ENCODE peak calls at places on chromosomes 1 and 21, in five cellular contexts. Q is adrenal gland, O is transverse colon, K is stomach, L is body of pancreas. H is an unnamed sample. For H3K4me1, the result is how much of the 10 kb centered on the place peaks cover.

GRCh38 chr1:14113841-14114567 is 414.0 kb downstream of the PRDM2 start:
- DNase-seq in K (no peak), O (peak), Q (peak), L (peak), H (peak)

GRCh38 chr1:160204526-160205241 is 500 bp upstream of the PEA15 start:
- DNase-seq in Q (no peak), O (peak), L (no peak), K (no peak), H (no peak)

GRCh38 chr1:196678510-196678884 is 26.7 kb downstream of the CFH start:
- DNase-seq in K (no peak), L (no peak), O (no peak), Q (no peak), H (no peak)

GRCh38 chr1:147534386-147534785 is 6.9 kb upstream of the BCL9 start:
- DNase-seq in Q (no peak), L (no peak), O (no peak), K (no peak), H (peak)

GRCh38 chr1:153626929-153627796 is at the start of gene S100A13:
- DNase-seq in O (peak), L (peak), K (peak), Q (peak), H (peak)

GRCh38 chr1:211192227-211192626 is 58.3 kb upstream of the KCNH1 start:
- DNase-seq in K (no peak), Q (no peak), O (no peak), L (no peak), H (no peak)

GRCh38 chr1:39692152-39693064 is 1.2 kb upstream of the HPCAL4 start:
- DNase-seq in L (peak), K (peak), Q (no peak), O (peak), H (no peak)

GRCh38 chr1:34266127-34266951 is 89.6 kb downstream of the C1orf94 start:
- DNase-seq in O (no peak), K (no peak), Q (no peak), L (no peak), H (no peak)

GRCh38 chr1:163205513-163205912 is 2.8 kb upstream of the RGS5 start:
- DNase-seq in O (no peak), K (no peak), L (no peak), Q (no peak), H (no peak)

GRCh38 chr1:20279507-20279906 is 11.2 kb upstream of the VWA5B1 start:
- DNase-seq in Q (no peak), O (peak), K (no peak), L (no peak), H (peak)

GRCh38 chr21:39610705-39611104 is 2.0 kb upstream of the B3GALT5 start:
- DNase-seq in O (no peak), K (no peak), L (no peak), Q (no peak), H (no peak)

GRCh38 chr1:95117207-95118018 is at the start of gene TLCD4:
- DNase-seq in L (peak), Q (peak), K (peak), O (peak), H (peak)

GRCh38 chr1:59029366-59029765 is 245.5 kb upstream of the JUN start:
- DNase-seq in L (no peak), Q (no peak), K (no peak), O (no peak), H (no peak)

GRCh38 chr1:27522148-27522859 is 32.3 kb upstream of the WASF2 start:
- DNase-seq in K (peak), Q (no peak), L (no peak), O (no peak), H (no peak)

GRCh38 chr1:170660874-170661645 is 2.9 kb upstream of the PRRX1 start:
- DNase-seq in K (no peak), L (no peak), O (no peak), Q (no peak), H (no peak)

GRCh38 chr1:19430121-19431068 is 54.9 kb downstream of the CAPZB start:
- DNase-seq in K (peak), L (no peak), Q (no peak), O (no peak), H (no peak)

GRCh38 chr21:41861987-41862386 is 17.2 kb downstream of the PRDM15 start:
- DNase-seq in Q (no peak), K (no peak), L (no peak), O (no peak), H (no peak)

GRCh38 chr1:67336157-67336556 is 28.5 kb downstream of the IL12RB2 start:
- DNase-seq in L (no peak), O (no peak), K (no peak), Q (no peak), H (no peak)

GRCh38 chr1:154529308-154529707 is 27.1 kb upstream of the SHE start:
- DNase-seq in K (no peak), O (no peak), L (no peak), Q (no peak), H (no peak)

GRCh38 chr1:99784809-99785255 is 18.4 kb upstream of the FRRS1 start:
- DNase-seq in Q (no peak), K (no peak), O (no peak), L (no peak), H (no peak)

GRCh38 chr1:189374816-189375215 is 1102.8 kb downstream of the BRINP3 start:
- DNase-seq in Q (no peak), L (no peak), O (no peak), K (no peak), H (no peak)

GRCh38 chr1:43531906-43532584 is 1.4 kb downstream of the PTPRF start:
- DNase-seq in Q (no peak), O (no peak), L (no peak), K (no peak), H (no peak)
- H3K4me1 ChIP-seq in Q (under half), O (under half), L (half or more), K (under half), H (under half)

DNA sequence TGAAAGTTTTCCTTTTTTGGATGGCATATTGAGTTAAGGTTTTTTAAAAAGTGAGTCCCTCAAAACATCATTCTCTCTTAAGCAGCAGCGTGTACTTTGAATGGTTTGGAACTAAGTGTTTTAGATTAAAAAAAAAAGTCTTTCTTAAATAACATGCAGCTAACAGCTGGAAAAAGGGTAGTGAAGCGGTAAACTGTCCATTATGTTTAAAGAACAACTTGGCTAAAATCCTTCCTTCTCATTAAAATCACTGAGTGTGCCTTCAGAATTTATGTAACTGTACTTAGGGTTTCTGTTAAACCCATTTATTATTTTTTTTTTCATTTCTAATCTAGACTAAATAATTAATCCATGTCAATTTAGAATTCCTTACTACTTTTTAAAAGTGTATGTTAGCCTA is 254.2 kb upstream of the ADAMTS5 start:
- DNase-seq in O (no peak), Q (no peak), K (no peak), L (no peak), H (no peak)
- TF ChIP-seq CTCF in O (no peak), Q (no peak), K (no peak), L (no peak), H (no peak)

GRCh38 chr1:36380782-36381181 is 4.9 kb downstream of the STK40 start:
- DNase-seq in L (no peak), O (no peak), K (no peak), Q (no peak), H (no peak)

GRCh38 chr1:36382231-36382630 is 3.5 kb downstream of the STK40 start:
- DNase-seq in Q (no peak), K (no peak), L (no peak), O (no peak), H (no peak)

GRCh38 chr1:36381405-36381804 is 4.3 kb downstream of the STK40 start:
- DNase-seq in O (no peak), Q (no peak), K (no peak), L (no peak), H (no peak)

GRCh38 chr1:36383240-36383639 is 2.5 kb downstream of the STK40 start:
- DNase-seq in Q (no peak), K (peak), L (peak), O (no peak), H (no peak)

GRCh38 chr1:36382669-36383068 is 3.1 kb downstream of the STK40 start:
- DNase-seq in Q (no peak), O (no peak), K (no peak), L (no peak), H (no peak)
- H3K4me1 ChIP-seq in Q (under half), O (under half), K (under half), L (half or more), H (under half)

GRCh38 chr1:2312196-2312588 is 79.2 kb downstream of the MORN1 start:
- DNase-seq in K (no peak), Q (no peak), O (no peak), L (no peak), H (no peak)
- TF ChIP-seq CTCF in K (no peak), Q (no peak), O (no peak), L (no peak), H (no peak)

GRCh38 chr1:25554426-25554780 is 11.0 kb downstream of the LDLRAP1 start:
- DNase-seq in Q (no peak), O (no peak), K (no peak), L (no peak), H (no peak)
- H3K4me1 ChIP-seq in Q (under half), O (under half), K (under half), L (under half), H (under half)

DNA sequence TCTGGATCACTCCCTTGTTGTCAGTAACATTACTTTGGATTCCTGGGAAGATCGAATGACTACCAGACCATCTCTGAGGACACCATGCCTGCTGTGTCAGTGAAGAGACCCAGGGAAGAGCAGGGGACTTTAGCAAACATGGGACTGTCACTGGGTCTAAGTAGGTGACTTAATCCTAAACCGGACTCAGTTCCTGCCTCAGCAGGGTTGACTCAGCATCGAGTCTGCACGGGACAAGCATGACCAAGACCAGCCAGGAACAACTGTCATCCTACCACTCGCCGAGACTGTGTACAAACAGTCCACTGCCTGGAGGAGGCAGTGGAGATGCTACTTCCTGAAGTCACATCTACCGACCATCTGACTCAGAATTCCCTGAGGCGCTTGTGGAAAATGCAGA is 53.2 kb upstream of the RAB4A start:
- DNase-seq in O (no peak), K (no peak), Q (no peak), L (no peak), H (no peak)
- TF ChIP-seq CTCF in O (no peak), K (no peak), Q (no peak), L (no peak), H (peak)

GRCh38 chr1:178919581-178919980 is 48.7 kb upstream of the ANGPTL1 start:
- DNase-seq in K (no peak), L (no peak), Q (no peak), O (no peak), H (no peak)
- H3K4me1 ChIP-seq in K (under half), L (under half), Q (under half), O (under half), H (under half)

DNA sequence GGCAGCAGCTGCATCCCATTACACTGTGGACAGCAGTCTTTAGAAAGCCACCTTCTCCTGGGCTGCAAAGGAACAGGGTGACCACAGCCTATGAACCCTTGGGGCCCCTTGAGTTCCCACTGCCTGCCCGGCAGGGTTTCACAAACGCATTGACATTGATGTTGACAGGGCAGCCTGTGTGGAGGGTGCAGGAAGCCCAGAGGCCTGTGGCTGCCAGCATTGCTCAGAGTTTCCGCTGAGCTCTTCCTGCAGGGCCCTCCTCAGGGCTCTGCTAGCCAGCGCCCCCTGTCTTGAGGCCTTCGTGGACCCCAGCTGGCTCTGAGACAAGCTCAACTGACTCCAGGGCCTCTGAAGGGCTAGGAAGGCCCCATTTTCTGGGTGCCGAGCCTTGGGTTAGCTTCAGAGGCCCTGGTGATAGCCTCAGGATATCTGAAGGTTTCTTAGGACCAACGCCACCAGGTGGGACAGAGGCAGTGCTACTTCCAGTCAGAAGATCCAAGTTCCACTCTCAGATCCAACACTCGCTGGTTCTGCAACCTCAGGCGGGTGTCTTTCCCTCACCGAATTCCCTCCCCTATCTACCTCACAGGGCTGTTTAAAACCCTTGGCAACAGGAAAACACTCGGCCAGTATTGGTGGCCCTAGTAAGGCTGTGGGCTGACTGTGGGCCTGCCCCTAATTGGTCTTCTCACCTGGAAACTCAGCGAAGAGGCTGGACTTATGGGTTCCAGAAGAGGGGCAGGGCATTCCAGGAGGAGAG is 27.2 kb upstream of the EPS8L3 start:
- DNase-seq in L (no peak), K (peak), O (peak), Q (no peak), H (no peak)
- TF ChIP-seq CTCF in L (no peak), K (no peak), O (no peak), Q (peak), H (peak)

H was measured in BE2C.